ENCODE peak calls at places on chromosomes 12 and 14, in four cellular contexts. One of them, this sample, is unnamed.

GRCh38 chr12:55729592-55730446 is 1.0 kb upstream of the CD63 start:
- DNase-seq in skeletal muscle cell: no peak
- DNase-seq in HFF-Myc: peak
- DNase-seq in endothelial cell of umbilical vein: peak
- DNase-seq in this sample: no peak

GRCh38 chr12:47736216-47736615 is 10.9 kb upstream of the ENDOU start:
- DNase-seq in skeletal muscle cell: no peak
- DNase-seq in endothelial cell of umbilical vein: no peak
- DNase-seq in HFF-Myc: no peak
- DNase-seq in this sample: no peak

GRCh38 chr12:58341791-58342190 is 400.4 kb downstream of the ATP23 start:
- DNase-seq in skeletal muscle cell: peak
- DNase-seq in HFF-Myc: peak
- DNase-seq in endothelial cell of umbilical vein: peak
- DNase-seq in this sample: no peak

GRCh38 chr14:105131241-105131640 is 37.3 kb downstream of the JAG2 start:
- DNase-seq in endothelial cell of umbilical vein: no peak
- DNase-seq in HFF-Myc: no peak
- DNase-seq in skeletal muscle cell: no peak
- DNase-seq in this sample: no peak

GRCh38 chr12:6326316-6326959 is 15.4 kb downstream of the TNFRSF1A start:
- DNase-seq in endothelial cell of umbilical vein: peak
- DNase-seq in HFF-Myc: no peak
- DNase-seq in skeletal muscle cell: no peak
- DNase-seq in this sample: no peak

GRCh38 chr14:27114180-27114579 is 516.3 kb upstream of the NOVA1 start:
- DNase-seq in endothelial cell of umbilical vein: no peak
- DNase-seq in skeletal muscle cell: no peak
- DNase-seq in HFF-Myc: no peak
- DNase-seq in this sample: no peak

GRCh38 chr14:24334431-24335271 is at the start of gene ADCY4:
- DNase-seq in skeletal muscle cell: no peak
- DNase-seq in endothelial cell of umbilical vein: peak
- DNase-seq in HFF-Myc: no peak
- DNase-seq in this sample: no peak

GRCh38 chr12:131132118-131132892 is 178.6 kb downstream of the ADGRD1 start:
- DNase-seq in endothelial cell of umbilical vein: no peak
- DNase-seq in skeletal muscle cell: no peak
- DNase-seq in HFF-Myc: no peak
- DNase-seq in this sample: peak

GRCh38 chr14:35333797-35334743 is 41.9 kb downstream of the PSMA6 start:
- DNase-seq in endothelial cell of umbilical vein: no peak
- DNase-seq in skeletal muscle cell: no peak
- DNase-seq in HFF-Myc: no peak
- DNase-seq in this sample: no peak

GRCh38 chr14:59207506-59207933 is 19.1 kb downstream of the DAAM1 start:
- DNase-seq in skeletal muscle cell: no peak
- DNase-seq in endothelial cell of umbilical vein: no peak
- DNase-seq in HFF-Myc: no peak
- DNase-seq in this sample: no peak

GRCh38 chr14:81234268-81234667 is 13.5 kb upstream of the GTF2A1 start:
- DNase-seq in HFF-Myc: no peak
- DNase-seq in endothelial cell of umbilical vein: no peak
- DNase-seq in skeletal muscle cell: no peak
- DNase-seq in this sample: no peak

GRCh38 chr14:104217486-104218360 is 79.3 kb downstream of the KIF26A start:
- DNase-seq in skeletal muscle cell: no peak
- DNase-seq in HFF-Myc: no peak
- DNase-seq in endothelial cell of umbilical vein: no peak
- DNase-seq in this sample: no peak

GRCh38 chr12:104605685-104606084 is 148.9 kb downstream of the CHST11 start:
- DNase-seq in HFF-Myc: no peak
- DNase-seq in endothelial cell of umbilical vein: no peak
- DNase-seq in skeletal muscle cell: no peak
- DNase-seq in this sample: no peak

GRCh38 chr14:92692822-92693226 is 55.6 kb downstream of the LGMN start:
- DNase-seq in skeletal muscle cell: no peak
- DNase-seq in HFF-Myc: no peak
- DNase-seq in endothelial cell of umbilical vein: peak
- DNase-seq in this sample: no peak

GRCh38 chr12:46946137-46946536 is 120.3 kb upstream of the SLC38A4 start:
- DNase-seq in HFF-Myc: no peak
- DNase-seq in skeletal muscle cell: no peak
- DNase-seq in endothelial cell of umbilical vein: no peak
- DNase-seq in this sample: no peak

GRCh38 chr12:88237954-88238353 is 95.8 kb downstream of the TMTC3 start:
- DNase-seq in skeletal muscle cell: peak
- DNase-seq in HFF-Myc: peak
- DNase-seq in endothelial cell of umbilical vein: peak
- DNase-seq in this sample: peak

GRCh38 chr14:106094654-106095189 is 568.3 kb downstream of the TMEM121 start:
- DNase-seq in endothelial cell of umbilical vein: no peak
- DNase-seq in HFF-Myc: no peak
- DNase-seq in skeletal muscle cell: no peak
- DNase-seq in this sample: no peak

GRCh38 chr14:23525611-23526010 is 26.0 kb downstream of the ZFHX2 start:
- DNase-seq in skeletal muscle cell: no peak
- DNase-seq in HFF-Myc: no peak
- DNase-seq in endothelial cell of umbilical vein: no peak
- DNase-seq in this sample: no peak

GRCh38 chr12:112839386-112839972 is 47.9 kb downstream of the RPH3A start:
- DNase-seq in HFF-Myc: no peak
- DNase-seq in endothelial cell of umbilical vein: peak
- DNase-seq in skeletal muscle cell: peak
- DNase-seq in this sample: peak

GRCh38 chr14:76953196-76953945 is 75.1 kb downstream of the IRF2BPL start:
- DNase-seq in HFF-Myc: no peak
- DNase-seq in endothelial cell of umbilical vein: peak
- DNase-seq in skeletal muscle cell: no peak
- DNase-seq in this sample: no peak

GRCh38 chr12:16171348-16171747 is 106.1 kb downstream of the SLC15A5 start:
- DNase-seq in HFF-Myc: no peak
- DNase-seq in skeletal muscle cell: no peak
- DNase-seq in endothelial cell of umbilical vein: no peak
- DNase-seq in this sample: no peak

GRCh38 chr12:103858953-103859601 is 18.0 kb upstream of the NT5DC3 start:
- DNase-seq in endothelial cell of umbilical vein: peak
- DNase-seq in skeletal muscle cell: peak
- DNase-seq in HFF-Myc: peak
- DNase-seq in this sample: peak

GRCh38 chr14:94654071-94654974 is 42.1 kb downstream of the SERPINA3 start:
- DNase-seq in endothelial cell of umbilical vein: no peak
- DNase-seq in skeletal muscle cell: peak
- DNase-seq in HFF-Myc: no peak
- DNase-seq in this sample: no peak

GRCh38 chr12:6958609-6959375 is 7.6 kb downstream of the PTPN6 start:
- DNase-seq in skeletal muscle cell: no peak
- DNase-seq in endothelial cell of umbilical vein: no peak
- DNase-seq in HFF-Myc: no peak
- DNase-seq in this sample: no peak

GRCh38 chr14:23910081-23910875 is 43.3 kb upstream of the DHRS4 start:
- DNase-seq in skeletal muscle cell: no peak
- DNase-seq in HFF-Myc: peak
- DNase-seq in endothelial cell of umbilical vein: peak
- DNase-seq in this sample: peak

GRCh38 chr14:52018252-52018651 is 28.9 kb downstream of the RTRAF start:
- DNase-seq in endothelial cell of umbilical vein: no peak
- DNase-seq in skeletal muscle cell: no peak
- DNase-seq in HFF-Myc: peak
- DNase-seq in this sample: no peak

GRCh38 chr12:5013206-5013830 is 30.4 kb upstream of the KCNA5 start:
- DNase-seq in HFF-Myc: no peak
- DNase-seq in endothelial cell of umbilical vein: no peak
- DNase-seq in skeletal muscle cell: peak
- DNase-seq in this sample: no peak

DNA sequence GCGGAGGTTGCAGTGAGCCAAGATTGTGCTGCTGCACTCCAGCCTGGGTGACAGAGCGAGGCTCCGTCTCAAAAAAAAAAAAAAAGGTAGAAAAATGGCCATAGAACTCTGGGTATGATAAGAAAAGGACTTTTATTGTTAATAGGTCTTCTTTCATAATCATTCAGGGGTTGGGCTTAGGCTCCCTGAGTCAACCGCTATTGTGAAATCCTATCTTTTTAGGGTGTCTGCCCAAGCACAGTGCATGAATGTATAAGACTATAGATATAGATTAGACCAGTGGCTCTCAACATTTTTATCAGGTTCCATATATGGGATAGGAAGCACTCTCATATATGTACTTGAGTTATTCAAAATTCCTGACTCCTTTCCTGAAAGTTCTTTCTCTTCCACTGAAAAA is 48.7 kb upstream of the USP15 start:
- DNase-seq in endothelial cell of umbilical vein: no peak
- DNase-seq in HFF-Myc: no peak
- DNase-seq in skeletal muscle cell: no peak
- DNase-seq in this sample: no peak
- H3K4me3 ChIP-seq in endothelial cell of umbilical vein: no peak
- H3K4me3 ChIP-seq in HFF-Myc: no peak
- H3K4me3 ChIP-seq in skeletal muscle cell: no peak
- H3K4me3 ChIP-seq in this sample: no peak

GRCh38 chr14:87171161-87171560 is 821.8 kb downstream of the GALC start:
- DNase-seq in HFF-Myc: no peak
- DNase-seq in endothelial cell of umbilical vein: no peak
- DNase-seq in skeletal muscle cell: no peak
- DNase-seq in this sample: no peak

GRCh38 chr14:87175175-87175574 is 817.8 kb downstream of the GALC start:
- DNase-seq in endothelial cell of umbilical vein: no peak
- DNase-seq in HFF-Myc: no peak
- DNase-seq in skeletal muscle cell: no peak
- DNase-seq in this sample: no peak

GRCh38 chr14:87170179-87170578 is 822.8 kb downstream of the GALC start:
- DNase-seq in skeletal muscle cell: no peak
- DNase-seq in endothelial cell of umbilical vein: no peak
- DNase-seq in HFF-Myc: no peak
- DNase-seq in this sample: no peak
- H3K4me3 ChIP-seq in skeletal muscle cell: no peak
- H3K4me3 ChIP-seq in endothelial cell of umbilical vein: no peak
- H3K4me3 ChIP-seq in HFF-Myc: no peak
- H3K4me3 ChIP-seq in this sample: no peak

GRCh38 chr12:54588892-54589291 is 433 bp upstream of the PPP1R1A start:
- DNase-seq in endothelial cell of umbilical vein: no peak
- DNase-seq in skeletal muscle cell: no peak
- DNase-seq in HFF-Myc: no peak
- DNase-seq in this sample: no peak
- H3K4me3 ChIP-seq in endothelial cell of umbilical vein: no peak
- H3K4me3 ChIP-seq in skeletal muscle cell: no peak
- H3K4me3 ChIP-seq in HFF-Myc: no peak
- H3K4me3 ChIP-seq in this sample: no peak

GRCh38 chr14:74246561-74246960 is 7.3 kb downstream of the VSX2 start:
- DNase-seq in HFF-Myc: no peak
- DNase-seq in endothelial cell of umbilical vein: no peak
- DNase-seq in skeletal muscle cell: no peak
- DNase-seq in this sample: no peak

GRCh38 chr14:74248036-74248435 is 8.8 kb downstream of the VSX2 start:
- DNase-seq in HFF-Myc: no peak
- DNase-seq in skeletal muscle cell: no peak
- DNase-seq in endothelial cell of umbilical vein: no peak
- DNase-seq in this sample: no peak

GRCh38 chr14:74244115-74244514 is 4.9 kb downstream of the VSX2 start:
- DNase-seq in endothelial cell of umbilical vein: no peak
- DNase-seq in HFF-Myc: no peak
- DNase-seq in skeletal muscle cell: no peak
- DNase-seq in this sample: no peak

GRCh38 chr14:74243051-74243450 is 3.8 kb downstream of the VSX2 start:
- DNase-seq in skeletal muscle cell: no peak
- DNase-seq in HFF-Myc: no peak
- DNase-seq in endothelial cell of umbilical vein: no peak
- DNase-seq in this sample: no peak

DNA sequence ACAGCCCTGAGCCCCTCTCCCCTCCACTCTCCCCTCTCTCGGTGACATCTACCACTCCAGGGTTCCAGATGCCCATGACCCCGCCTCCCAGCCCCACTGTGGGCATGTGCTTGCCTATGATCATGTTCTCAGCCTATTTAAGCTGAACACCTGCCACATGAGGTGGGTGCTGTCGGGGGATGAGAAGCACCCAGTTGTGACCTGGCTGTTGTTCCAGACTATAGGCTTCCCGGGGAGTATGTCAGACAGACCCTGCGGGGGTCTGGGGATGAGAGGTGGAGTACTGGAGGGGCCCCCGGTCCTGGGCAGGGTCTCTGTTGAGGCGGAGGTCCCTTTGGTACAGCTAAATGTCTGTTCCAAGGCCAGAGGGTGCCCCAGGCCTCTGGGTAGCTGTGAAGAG is 6.0 kb downstream of the VSX2 start:
- DNase-seq in skeletal muscle cell: no peak
- DNase-seq in HFF-Myc: no peak
- DNase-seq in endothelial cell of umbilical vein: no peak
- DNase-seq in this sample: no peak
- H3K4me3 ChIP-seq in skeletal muscle cell: no peak
- H3K4me3 ChIP-seq in HFF-Myc: no peak
- H3K4me3 ChIP-seq in endothelial cell of umbilical vein: no peak
- H3K4me3 ChIP-seq in this sample: no peak

GRCh38 chr12:54024127-54024526 is 4.1 kb upstream of the HOXC6 start:
- DNase-seq in endothelial cell of umbilical vein: no peak
- DNase-seq in HFF-Myc: no peak
- DNase-seq in skeletal muscle cell: no peak
- DNase-seq in this sample: no peak
- H3K4me3 ChIP-seq in endothelial cell of umbilical vein: no peak
- H3K4me3 ChIP-seq in HFF-Myc: no peak
- H3K4me3 ChIP-seq in skeletal muscle cell: peak
- H3K4me3 ChIP-seq in this sample: peak